ENCODE peak calls at places on chromosomes 12 and 14, in eight cellular contexts. One of them, this sample, is unnamed.

GRCh38 chr14:39266589-39266870 is 32.8 kb downstream of the MIA2 start:
- DNase-seq in IMR-90: peak
- DNase-seq in PC-9: no peak
- DNase-seq in cardiac muscle cell: no peak
- DNase-seq in neuronal stem cell: no peak
- DNase-seq in NCI-H2029 treated with DMSO at 0.1 percent for 48 hours: no peak
- DNase-seq in nucleus accumbens: peak
- DNase-seq in astrocyte of the cerebellum: no peak
- DNase-seq in this sample: no peak

GRCh38 chr12:116347265-116347664 is 69.8 kb upstream of the MED13L start:
- DNase-seq in IMR-90: no peak
- DNase-seq in PC-9: no peak
- DNase-seq in cardiac muscle cell: no peak
- DNase-seq in neuronal stem cell: no peak
- DNase-seq in NCI-H2029 treated with DMSO at 0.1 percent for 48 hours: no peak
- DNase-seq in nucleus accumbens: no peak
- DNase-seq in astrocyte of the cerebellum: no peak
- DNase-seq in this sample: no peak

GRCh38 chr12:67456281-67456918 is 187.2 kb downstream of the CAND1 start:
- DNase-seq in IMR-90: peak
- DNase-seq in PC-9: no peak
- DNase-seq in cardiac muscle cell: no peak
- DNase-seq in neuronal stem cell: no peak
- DNase-seq in NCI-H2029 treated with DMSO at 0.1 percent for 48 hours: peak
- DNase-seq in nucleus accumbens: no peak
- DNase-seq in astrocyte of the cerebellum: peak
- DNase-seq in this sample: peak

GRCh38 chr14:65042731-65043372 is 56.2 kb downstream of the FNTB start:
- DNase-seq in IMR-90: no peak
- DNase-seq in PC-9: no peak
- DNase-seq in cardiac muscle cell: no peak
- DNase-seq in neuronal stem cell: no peak
- DNase-seq in NCI-H2029 treated with DMSO at 0.1 percent for 48 hours: no peak
- DNase-seq in nucleus accumbens: no peak
- DNase-seq in astrocyte of the cerebellum: no peak
- DNase-seq in this sample: no peak

GRCh38 chr12:48556631-48557030 is 13.2 kb downstream of the LALBA start:
- DNase-seq in IMR-90: no peak
- DNase-seq in PC-9: no peak
- DNase-seq in cardiac muscle cell: no peak
- DNase-seq in neuronal stem cell: no peak
- DNase-seq in NCI-H2029 treated with DMSO at 0.1 percent for 48 hours: no peak
- DNase-seq in nucleus accumbens: no peak
- DNase-seq in astrocyte of the cerebellum: no peak
- DNase-seq in this sample: no peak

GRCh38 chr12:65532162-65532561 is 253.7 kb downstream of the MSRB3 start:
- DNase-seq in IMR-90: peak
- DNase-seq in PC-9: no peak
- DNase-seq in cardiac muscle cell: no peak
- DNase-seq in neuronal stem cell: no peak
- DNase-seq in NCI-H2029 treated with DMSO at 0.1 percent for 48 hours: no peak
- DNase-seq in nucleus accumbens: no peak
- DNase-seq in astrocyte of the cerebellum: no peak
- DNase-seq in this sample: no peak

GRCh38 chr14:96573473-96574100 is 71.4 kb downstream of the PAPOLA start:
- DNase-seq in IMR-90: no peak
- DNase-seq in PC-9: no peak
- DNase-seq in cardiac muscle cell: no peak
- DNase-seq in neuronal stem cell: no peak
- DNase-seq in NCI-H2029 treated with DMSO at 0.1 percent for 48 hours: no peak
- DNase-seq in nucleus accumbens: no peak
- DNase-seq in astrocyte of the cerebellum: no peak
- DNase-seq in this sample: no peak

GRCh38 chr12:53268637-53269562 is 801 bp downstream of the ESPL1 start:
- DNase-seq in IMR-90: no peak
- DNase-seq in PC-9: no peak
- DNase-seq in cardiac muscle cell: no peak
- DNase-seq in neuronal stem cell: no peak
- DNase-seq in NCI-H2029 treated with DMSO at 0.1 percent for 48 hours: no peak
- DNase-seq in nucleus accumbens: no peak
- DNase-seq in astrocyte of the cerebellum: no peak
- DNase-seq in this sample: no peak

GRCh38 chr12:55043542-55043941 is 23.8 kb downstream of the NEUROD4 start:
- DNase-seq in IMR-90: no peak
- DNase-seq in PC-9: no peak
- DNase-seq in cardiac muscle cell: no peak
- DNase-seq in neuronal stem cell: no peak
- DNase-seq in NCI-H2029 treated with DMSO at 0.1 percent for 48 hours: no peak
- DNase-seq in nucleus accumbens: no peak
- DNase-seq in astrocyte of the cerebellum: no peak
- DNase-seq in this sample: no peak

GRCh38 chr14:63993992-63994391 is 141.2 kb downstream of the SYNE2 start:
- DNase-seq in IMR-90: no peak
- DNase-seq in PC-9: no peak
- DNase-seq in cardiac muscle cell: no peak
- DNase-seq in neuronal stem cell: no peak
- DNase-seq in NCI-H2029 treated with DMSO at 0.1 percent for 48 hours: no peak
- DNase-seq in nucleus accumbens: no peak
- DNase-seq in astrocyte of the cerebellum: no peak
- DNase-seq in this sample: no peak

GRCh38 chr14:104224516-104225281 is 86.3 kb downstream of the KIF26A start:
- DNase-seq in IMR-90: no peak
- DNase-seq in PC-9: no peak
- DNase-seq in cardiac muscle cell: peak
- DNase-seq in neuronal stem cell: no peak
- DNase-seq in NCI-H2029 treated with DMSO at 0.1 percent for 48 hours: no peak
- DNase-seq in nucleus accumbens: no peak
- DNase-seq in astrocyte of the cerebellum: no peak
- DNase-seq in this sample: no peak

GRCh38 chr14:46490150-46490769 is 161.3 kb downstream of the RPL10L start:
- DNase-seq in IMR-90: no peak
- DNase-seq in PC-9: peak
- DNase-seq in cardiac muscle cell: peak
- DNase-seq in neuronal stem cell: peak
- DNase-seq in NCI-H2029 treated with DMSO at 0.1 percent for 48 hours: no peak
- DNase-seq in nucleus accumbens: no peak
- DNase-seq in astrocyte of the cerebellum: no peak
- DNase-seq in this sample: no peak

GRCh38 chr14:75069021-75069810 is at the start of gene ZC2HC1C:
- DNase-seq in IMR-90: peak
- DNase-seq in PC-9: peak
- DNase-seq in cardiac muscle cell: peak
- DNase-seq in neuronal stem cell: peak
- DNase-seq in NCI-H2029 treated with DMSO at 0.1 percent for 48 hours: peak
- DNase-seq in nucleus accumbens: peak
- DNase-seq in astrocyte of the cerebellum: peak
- DNase-seq in this sample: peak

GRCh38 chr14:30419037-30419436 is 139.9 kb upstream of the G2E3 start:
- DNase-seq in IMR-90: no peak
- DNase-seq in PC-9: no peak
- DNase-seq in cardiac muscle cell: no peak
- DNase-seq in neuronal stem cell: no peak
- DNase-seq in NCI-H2029 treated with DMSO at 0.1 percent for 48 hours: no peak
- DNase-seq in nucleus accumbens: no peak
- DNase-seq in astrocyte of the cerebellum: no peak
- DNase-seq in this sample: no peak

GRCh38 chr12:70823182-70823976 is 97.2 kb downstream of the PTPRR start:
- DNase-seq in IMR-90: no peak
- DNase-seq in PC-9: no peak
- DNase-seq in cardiac muscle cell: no peak
- DNase-seq in neuronal stem cell: no peak
- DNase-seq in NCI-H2029 treated with DMSO at 0.1 percent for 48 hours: no peak
- DNase-seq in nucleus accumbens: no peak
- DNase-seq in astrocyte of the cerebellum: no peak
- DNase-seq in this sample: peak

GRCh38 chr14:91270619-91271018 is 26.1 kb upstream of the GPR68 start:
- DNase-seq in IMR-90: no peak
- DNase-seq in PC-9: no peak
- DNase-seq in cardiac muscle cell: no peak
- DNase-seq in neuronal stem cell: no peak
- DNase-seq in NCI-H2029 treated with DMSO at 0.1 percent for 48 hours: no peak
- DNase-seq in nucleus accumbens: no peak
- DNase-seq in astrocyte of the cerebellum: no peak
- DNase-seq in this sample: no peak

GRCh38 chr14:93305708-93306418 is 27.0 kb downstream of the BTBD7 start:
- DNase-seq in IMR-90: no peak
- DNase-seq in PC-9: no peak
- DNase-seq in cardiac muscle cell: no peak
- DNase-seq in neuronal stem cell: no peak
- DNase-seq in NCI-H2029 treated with DMSO at 0.1 percent for 48 hours: no peak
- DNase-seq in nucleus accumbens: no peak
- DNase-seq in astrocyte of the cerebellum: no peak
- DNase-seq in this sample: no peak

GRCh38 chr12:45182511-45182910 is 33.4 kb upstream of the ANO6 start:
- DNase-seq in IMR-90: no peak
- DNase-seq in PC-9: no peak
- DNase-seq in cardiac muscle cell: no peak
- DNase-seq in neuronal stem cell: no peak
- DNase-seq in NCI-H2029 treated with DMSO at 0.1 percent for 48 hours: no peak
- DNase-seq in nucleus accumbens: no peak
- DNase-seq in astrocyte of the cerebellum: peak
- DNase-seq in this sample: no peak

GRCh38 chr14:24234095-24235020 is 1.6 kb downstream of the GMPR2 start:
- DNase-seq in IMR-90: no peak
- DNase-seq in PC-9: no peak
- DNase-seq in cardiac muscle cell: no peak
- DNase-seq in neuronal stem cell: no peak
- DNase-seq in NCI-H2029 treated with DMSO at 0.1 percent for 48 hours: no peak
- DNase-seq in nucleus accumbens: no peak
- DNase-seq in astrocyte of the cerebellum: no peak
- DNase-seq in this sample: no peak

GRCh38 chr12:93740721-93741120 is 63.5 kb downstream of the CRADD start:
- DNase-seq in IMR-90: peak
- DNase-seq in PC-9: no peak
- DNase-seq in cardiac muscle cell: no peak
- DNase-seq in neuronal stem cell: no peak
- DNase-seq in NCI-H2029 treated with DMSO at 0.1 percent for 48 hours: no peak
- DNase-seq in nucleus accumbens: no peak
- DNase-seq in astrocyte of the cerebellum: no peak
- DNase-seq in this sample: no peak

GRCh38 chr12:2429032-2429431 is 365.7 kb upstream of the FKBP4 start:
- DNase-seq in IMR-90: no peak
- DNase-seq in PC-9: no peak
- DNase-seq in cardiac muscle cell: no peak
- DNase-seq in neuronal stem cell: no peak
- DNase-seq in NCI-H2029 treated with DMSO at 0.1 percent for 48 hours: no peak
- DNase-seq in nucleus accumbens: no peak
- DNase-seq in astrocyte of the cerebellum: no peak
- DNase-seq in this sample: no peak

GRCh38 chr14:46405095-46405494 is 246.5 kb downstream of the RPL10L start:
- DNase-seq in IMR-90: no peak
- DNase-seq in PC-9: peak
- DNase-seq in cardiac muscle cell: peak
- DNase-seq in neuronal stem cell: no peak
- DNase-seq in NCI-H2029 treated with DMSO at 0.1 percent for 48 hours: no peak
- DNase-seq in nucleus accumbens: no peak
- DNase-seq in astrocyte of the cerebellum: no peak
- DNase-seq in this sample: peak

GRCh38 chr12:102483466-102483865 is 3.1 kb upstream of the IGF1 start:
- DNase-seq in IMR-90: no peak
- DNase-seq in PC-9: no peak
- DNase-seq in cardiac muscle cell: no peak
- DNase-seq in neuronal stem cell: no peak
- DNase-seq in NCI-H2029 treated with DMSO at 0.1 percent for 48 hours: no peak
- DNase-seq in nucleus accumbens: no peak
- DNase-seq in astrocyte of the cerebellum: no peak
- DNase-seq in this sample: no peak

GRCh38 chr12:80966001-80966400 is 28.3 kb upstream of the LIN7A start:
- DNase-seq in IMR-90: no peak
- DNase-seq in PC-9: no peak
- DNase-seq in cardiac muscle cell: no peak
- DNase-seq in neuronal stem cell: no peak
- DNase-seq in NCI-H2029 treated with DMSO at 0.1 percent for 48 hours: no peak
- DNase-seq in nucleus accumbens: no peak
- DNase-seq in astrocyte of the cerebellum: no peak
- DNase-seq in this sample: no peak

GRCh38 chr12:116765271-116765670 is 27.2 kb downstream of the RNFT2 start:
- DNase-seq in IMR-90: no peak
- DNase-seq in PC-9: no peak
- DNase-seq in cardiac muscle cell: no peak
- DNase-seq in neuronal stem cell: no peak
- DNase-seq in NCI-H2029 treated with DMSO at 0.1 percent for 48 hours: no peak
- DNase-seq in nucleus accumbens: no peak
- DNase-seq in astrocyte of the cerebellum: no peak
- DNase-seq in this sample: no peak

GRCh38 chr14:65019944-65020566 is 33.4 kb downstream of the FNTB start:
- DNase-seq in IMR-90: peak
- DNase-seq in PC-9: peak
- DNase-seq in cardiac muscle cell: peak
- DNase-seq in neuronal stem cell: peak
- DNase-seq in NCI-H2029 treated with DMSO at 0.1 percent for 48 hours: peak
- DNase-seq in nucleus accumbens: no peak
- DNase-seq in astrocyte of the cerebellum: peak
- DNase-seq in this sample: peak